ENCODE peak calls at places on chromosomes 16 and 17, in eight cellular contexts. One of them, this sample, is unnamed.

GRCh38 chr17:13346996-13347762 is 254.6 kb downstream of the HS3ST3A1 start:
- DNase-seq in left lung: no peak
- DNase-seq in IMR-90: peak
- DNase-seq in tibial artery: no peak
- DNase-seq in uterus: no peak
- DNase-seq in kidney: no peak
- DNase-seq in cardiac fibroblast: peak
- DNase-seq in choroid plexus epithelial cell: peak
- DNase-seq in this sample: no peak

GRCh38 chr16:50668368-50669008 is 12.6 kb downstream of the SNX20 start:
- DNase-seq in left lung: no peak
- DNase-seq in IMR-90: no peak
- DNase-seq in cardiac fibroblast: no peak
- DNase-seq in kidney: no peak
- DNase-seq in uterus: no peak
- DNase-seq in choroid plexus epithelial cell: no peak
- DNase-seq in tibial artery: no peak
- DNase-seq in this sample: no peak

GRCh38 chr16:49858200-49859129 is 2.6 kb upstream of the ZNF423 start:
- DNase-seq in cardiac fibroblast: peak
- DNase-seq in IMR-90: no peak
- DNase-seq in left lung: peak
- DNase-seq in tibial artery: peak
- DNase-seq in uterus: peak
- DNase-seq in choroid plexus epithelial cell: peak
- DNase-seq in kidney: peak
- DNase-seq in this sample: peak

GRCh38 chr17:81334987-81335386 is 39.9 kb upstream of the SLC38A10 start:
- DNase-seq in kidney: no peak
- DNase-seq in choroid plexus epithelial cell: no peak
- DNase-seq in tibial artery: no peak
- DNase-seq in uterus: no peak
- DNase-seq in IMR-90: no peak
- DNase-seq in cardiac fibroblast: no peak
- DNase-seq in left lung: peak
- DNase-seq in this sample: peak

GRCh38 chr16:66927012-66927436 is 1.7 kb upstream of the RRAD start:
- DNase-seq in tibial artery: no peak
- DNase-seq in kidney: peak
- DNase-seq in cardiac fibroblast: peak
- DNase-seq in left lung: no peak
- DNase-seq in choroid plexus epithelial cell: peak
- DNase-seq in IMR-90: peak
- DNase-seq in uterus: no peak
- DNase-seq in this sample: peak

GRCh38 chr17:79071161-79071560 is 3.5 kb upstream of the ENGASE start:
- DNase-seq in kidney: no peak
- DNase-seq in uterus: no peak
- DNase-seq in choroid plexus epithelial cell: no peak
- DNase-seq in cardiac fibroblast: no peak
- DNase-seq in IMR-90: no peak
- DNase-seq in left lung: no peak
- DNase-seq in tibial artery: no peak
- DNase-seq in this sample: no peak

GRCh38 chr16:81626181-81626674 is 152.9 kb upstream of the PLCG2 start:
- DNase-seq in choroid plexus epithelial cell: no peak
- DNase-seq in kidney: no peak
- DNase-seq in cardiac fibroblast: peak
- DNase-seq in IMR-90: peak
- DNase-seq in tibial artery: no peak
- DNase-seq in uterus: no peak
- DNase-seq in left lung: no peak
- DNase-seq in this sample: no peak

GRCh38 chr17:1577186-1577585 is 14.6 kb upstream of the PITPNA start:
- DNase-seq in tibial artery: peak
- DNase-seq in IMR-90: peak
- DNase-seq in cardiac fibroblast: peak
- DNase-seq in uterus: peak
- DNase-seq in choroid plexus epithelial cell: peak
- DNase-seq in kidney: peak
- DNase-seq in left lung: peak
- DNase-seq in this sample: peak

GRCh38 chr16:72922714-72923113 is 125.2 kb downstream of the ZFHX3 start:
- DNase-seq in uterus: no peak
- DNase-seq in kidney: no peak
- DNase-seq in choroid plexus epithelial cell: no peak
- DNase-seq in cardiac fibroblast: no peak
- DNase-seq in IMR-90: no peak
- DNase-seq in left lung: no peak
- DNase-seq in tibial artery: peak
- DNase-seq in this sample: no peak

GRCh38 chr16:46923513-46924295 is 39.5 kb downstream of the GPT2 start:
- DNase-seq in uterus: no peak
- DNase-seq in IMR-90: peak
- DNase-seq in left lung: no peak
- DNase-seq in tibial artery: no peak
- DNase-seq in kidney: no peak
- DNase-seq in choroid plexus epithelial cell: peak
- DNase-seq in cardiac fibroblast: no peak
- DNase-seq in this sample: peak

GRCh38 chr17:42251115-42251514 is 25.1 kb downstream of the STAT5B start:
- DNase-seq in IMR-90: no peak
- DNase-seq in choroid plexus epithelial cell: peak
- DNase-seq in kidney: no peak
- DNase-seq in left lung: no peak
- DNase-seq in cardiac fibroblast: peak
- DNase-seq in tibial artery: no peak
- DNase-seq in uterus: no peak
- DNase-seq in this sample: no peak

GRCh38 chr17:55898195-55898594 is 147.3 kb downstream of the PCTP start:
- DNase-seq in tibial artery: no peak
- DNase-seq in uterus: no peak
- DNase-seq in kidney: no peak
- DNase-seq in IMR-90: no peak
- DNase-seq in cardiac fibroblast: no peak
- DNase-seq in choroid plexus epithelial cell: no peak
- DNase-seq in left lung: no peak
- DNase-seq in this sample: peak

GRCh38 chr17:64984776-64985521 is 65.7 kb upstream of the LRRC37A3 start:
- DNase-seq in cardiac fibroblast: peak
- DNase-seq in uterus: peak
- DNase-seq in kidney: no peak
- DNase-seq in choroid plexus epithelial cell: no peak
- DNase-seq in tibial artery: no peak
- DNase-seq in left lung: no peak
- DNase-seq in IMR-90: peak
- DNase-seq in this sample: no peak

GRCh38 chr16:59058261-59058660 is 324.1 kb upstream of the GOT2 start:
- DNase-seq in uterus: no peak
- DNase-seq in left lung: no peak
- DNase-seq in cardiac fibroblast: no peak
- DNase-seq in choroid plexus epithelial cell: no peak
- DNase-seq in IMR-90: no peak
- DNase-seq in kidney: no peak
- DNase-seq in tibial artery: no peak
- DNase-seq in this sample: no peak

GRCh38 chr16:8346291-8346690 is 244.0 kb downstream of the TMEM114 start:
- DNase-seq in IMR-90: no peak
- DNase-seq in tibial artery: no peak
- DNase-seq in left lung: no peak
- DNase-seq in kidney: no peak
- DNase-seq in uterus: no peak
- DNase-seq in choroid plexus epithelial cell: no peak
- DNase-seq in cardiac fibroblast: no peak
- DNase-seq in this sample: no peak

GRCh38 chr17:19713462-19713861 is 2.9 kb downstream of the SLC47A2 start:
- DNase-seq in choroid plexus epithelial cell: no peak
- DNase-seq in kidney: no peak
- DNase-seq in left lung: no peak
- DNase-seq in tibial artery: no peak
- DNase-seq in IMR-90: no peak
- DNase-seq in cardiac fibroblast: no peak
- DNase-seq in uterus: no peak
- DNase-seq in this sample: no peak

GRCh38 chr17:17036520-17036998 is 5.7 kb upstream of the MPRIP start:
- DNase-seq in tibial artery: peak
- DNase-seq in IMR-90: no peak
- DNase-seq in left lung: peak
- DNase-seq in choroid plexus epithelial cell: no peak
- DNase-seq in cardiac fibroblast: peak
- DNase-seq in uterus: no peak
- DNase-seq in kidney: no peak
- DNase-seq in this sample: peak

GRCh38 chr17:3222505-3222904 is 15.0 kb downstream of the OR1A1 start:
- DNase-seq in kidney: no peak
- DNase-seq in left lung: no peak
- DNase-seq in uterus: no peak
- DNase-seq in cardiac fibroblast: no peak
- DNase-seq in tibial artery: no peak
- DNase-seq in IMR-90: no peak
- DNase-seq in choroid plexus epithelial cell: no peak
- DNase-seq in this sample: no peak

GRCh38 chr17:28925912-28926365 is 23.1 kb upstream of the DHRS13 start:
- DNase-seq in left lung: no peak
- DNase-seq in cardiac fibroblast: peak
- DNase-seq in IMR-90: peak
- DNase-seq in choroid plexus epithelial cell: peak
- DNase-seq in kidney: no peak
- DNase-seq in uterus: no peak
- DNase-seq in tibial artery: no peak
- DNase-seq in this sample: no peak

GRCh38 chr17:50059759-50060273 is 3.9 kb downstream of the ITGA3 start:
- DNase-seq in IMR-90: peak
- DNase-seq in cardiac fibroblast: peak
- DNase-seq in left lung: no peak
- DNase-seq in kidney: peak
- DNase-seq in choroid plexus epithelial cell: peak
- DNase-seq in uterus: peak
- DNase-seq in tibial artery: peak
- DNase-seq in this sample: no peak
- H3K4me3 ChIP-seq in IMR-90: no peak
- H3K4me3 ChIP-seq in cardiac fibroblast: no peak
- H3K4me3 ChIP-seq in left lung: no peak
- H3K4me3 ChIP-seq in kidney: peak
- H3K4me3 ChIP-seq in choroid plexus epithelial cell: no peak
- H3K4me3 ChIP-seq in uterus: no peak
- H3K4me3 ChIP-seq in tibial artery: peak
- H3K4me3 ChIP-seq in this sample: peak

DNA sequence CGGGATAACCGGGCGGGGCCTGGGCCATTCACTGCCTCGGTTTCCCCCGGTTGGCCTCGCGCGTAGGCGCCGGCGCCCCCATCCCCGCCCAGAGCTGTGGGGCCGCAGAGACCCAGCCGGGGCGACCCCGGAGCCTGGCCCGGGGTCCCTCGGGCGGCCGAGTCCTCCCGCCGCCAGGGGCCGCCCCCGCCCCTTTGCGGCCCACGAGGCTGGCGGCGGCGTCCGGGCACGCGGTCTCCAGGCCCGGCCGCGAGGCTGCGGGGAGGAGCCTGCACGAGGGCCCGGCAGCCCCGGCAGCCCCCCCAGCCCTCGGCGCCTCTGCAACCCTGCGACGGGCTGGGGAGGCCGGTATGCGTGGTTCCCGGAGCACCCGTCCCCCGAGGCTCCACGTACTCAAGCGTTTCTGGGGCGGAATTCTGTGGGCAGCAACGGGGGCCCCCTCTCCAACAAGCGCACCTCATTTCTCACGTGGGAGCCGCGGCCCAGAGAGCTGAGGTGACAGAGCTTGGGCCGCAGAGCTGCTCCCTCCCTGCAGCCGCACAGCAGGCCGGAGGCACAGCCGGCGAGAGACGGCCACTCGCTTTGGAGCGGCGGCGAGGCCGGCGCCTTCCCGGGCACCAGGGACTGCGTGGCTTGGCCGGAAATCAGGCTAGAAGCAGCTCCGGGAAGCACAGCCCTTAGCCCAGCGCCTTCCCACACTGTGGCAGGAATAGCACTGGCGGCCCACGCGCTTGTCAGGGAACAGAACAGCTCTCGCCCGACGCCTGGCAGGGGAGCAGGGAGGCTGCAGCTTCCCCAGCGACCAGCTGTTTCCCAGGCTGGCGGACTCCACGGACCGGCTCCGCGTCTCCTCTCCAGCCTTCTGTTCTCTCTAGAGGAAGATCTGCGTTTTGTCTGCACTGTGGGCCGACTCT is 860 bp upstream of the LIMD2 start:
- DNase-seq in IMR-90: peak
- DNase-seq in uterus: peak
- DNase-seq in tibial artery: peak
- DNase-seq in cardiac fibroblast: peak
- DNase-seq in kidney: peak
- DNase-seq in left lung: peak
- DNase-seq in choroid plexus epithelial cell: peak
- DNase-seq in this sample: peak
- TF ChIP-seq CTCF in IMR-90: no peak
- TF ChIP-seq CTCF in uterus: no peak
- TF ChIP-seq CTCF in tibial artery: no peak
- TF ChIP-seq CTCF in cardiac fibroblast: no peak
- TF ChIP-seq CTCF in kidney: no peak
- TF ChIP-seq CTCF in left lung: no peak
- TF ChIP-seq CTCF in choroid plexus epithelial cell: peak
- TF ChIP-seq CTCF in this sample: no peak

GRCh38 chr17:31019004-31019403 is 48.2 kb downstream of the RNF135 start:
- DNase-seq in left lung: no peak
- DNase-seq in tibial artery: no peak
- DNase-seq in IMR-90: no peak
- DNase-seq in uterus: no peak
- DNase-seq in kidney: no peak
- DNase-seq in choroid plexus epithelial cell: no peak
- DNase-seq in cardiac fibroblast: no peak
- DNase-seq in this sample: no peak
- H3K4me3 ChIP-seq in left lung: no peak
- H3K4me3 ChIP-seq in tibial artery: no peak
- H3K4me3 ChIP-seq in IMR-90: no peak
- H3K4me3 ChIP-seq in uterus: no peak
- H3K4me3 ChIP-seq in kidney: no peak
- H3K4me3 ChIP-seq in choroid plexus epithelial cell: no peak
- H3K4me3 ChIP-seq in cardiac fibroblast: no peak
- H3K4me3 ChIP-seq in this sample: no peak

DNA sequence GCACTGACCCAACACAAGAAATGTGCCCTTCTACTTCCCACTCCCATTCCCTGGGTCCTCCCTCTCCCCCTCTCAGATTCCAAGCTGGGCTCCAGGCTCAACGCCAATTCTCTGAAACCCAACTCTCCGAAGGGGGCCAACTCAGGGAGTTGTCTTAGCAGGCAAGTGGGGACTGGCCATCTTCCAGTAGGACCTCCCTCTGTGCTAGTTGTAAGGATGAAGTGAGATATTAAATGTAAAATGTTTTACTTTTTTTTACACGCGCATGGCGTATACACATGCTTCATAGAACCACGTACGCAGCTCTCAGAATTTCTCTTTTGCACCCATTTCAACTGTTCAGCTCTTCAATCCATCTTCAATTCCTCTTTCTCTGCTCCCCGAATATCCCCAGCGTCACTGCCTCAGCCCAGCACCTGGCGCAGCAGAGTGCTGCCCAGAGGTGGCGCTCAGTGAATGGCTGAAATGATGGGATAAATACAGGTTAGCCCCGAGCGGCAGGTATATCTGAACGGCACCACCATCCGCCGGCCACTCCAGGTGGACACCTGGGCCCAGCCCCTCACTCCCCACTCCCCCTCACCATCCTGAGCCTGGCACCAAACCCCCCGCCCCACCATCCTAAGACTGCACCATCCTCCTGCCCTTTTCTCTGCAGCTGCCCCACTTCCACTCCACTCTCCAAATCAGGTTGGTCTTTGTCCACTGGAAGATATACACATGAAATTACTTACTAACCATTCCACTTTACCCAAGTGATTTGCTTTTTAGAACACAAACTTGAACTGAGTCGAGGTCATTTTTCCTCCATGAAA is 43.9 kb upstream of the TNRC6C start:
- DNase-seq in uterus: no peak
- DNase-seq in choroid plexus epithelial cell: peak
- DNase-seq in tibial artery: peak
- DNase-seq in left lung: no peak
- DNase-seq in kidney: no peak
- DNase-seq in cardiac fibroblast: no peak
- DNase-seq in IMR-90: no peak
- DNase-seq in this sample: no peak
- TF ChIP-seq CTCF in uterus: no peak
- TF ChIP-seq CTCF in choroid plexus epithelial cell: no peak
- TF ChIP-seq CTCF in tibial artery: no peak
- TF ChIP-seq CTCF in left lung: no peak
- TF ChIP-seq CTCF in kidney: peak
- TF ChIP-seq CTCF in cardiac fibroblast: no peak
- TF ChIP-seq CTCF in IMR-90: no peak
- TF ChIP-seq CTCF in this sample: no peak

This sample was measured in psoas muscle.